ENCODE peak calls at places on chromosomes 11 and 22, in four cellular contexts. One of them, this sample, is unnamed.
A peak's percentile ranks its signal among the peaks of the same experiment; 100 is the strongest.

GRCh38 chr11:84437129-84438123 is 1151.3 kb upstream of the CCDC90B start:
- DNase-seq in GM12891: peak; percentile 5
- DNase-seq in K562: no peak
- DNase-seq in SK-N-SH: no peak
- DNase-seq in this sample: no peak

GRCh38 chr11:64804346-64805210 is 1.6 kb upstream of the MAP4K2 start:
- DNase-seq in K562: no peak
- DNase-seq in GM12891: no peak
- DNase-seq in SK-N-SH: no peak
- DNase-seq in this sample: no peak

GRCh38 chr11:64283092-64283491 is 1.4 kb downstream of the BAD start:
- DNase-seq in K562: no peak
- DNase-seq in SK-N-SH: no peak
- DNase-seq in GM12891: no peak
- DNase-seq in this sample: no peak

GRCh38 chr22:27962268-27963191 is 43.5 kb upstream of the PITPNB start:
- DNase-seq in SK-N-SH: no peak
- DNase-seq in K562: no peak
- DNase-seq in GM12891: no peak
- DNase-seq in this sample: no peak

GRCh38 chr22:47210686-47211085 is 448.2 kb downstream of the TBC1D22A start:
- DNase-seq in SK-N-SH: no peak
- DNase-seq in GM12891: no peak
- DNase-seq in K562: no peak
- DNase-seq in this sample: no peak

GRCh38 chr11:42770444-42771065 is 541.2 kb upstream of the API5 start:
- DNase-seq in K562: peak; percentile 11
- DNase-seq in GM12891: peak; percentile 20
- DNase-seq in SK-N-SH: peak; percentile 17
- DNase-seq in this sample: peak; percentile 4

GRCh38 chr11:103338621-103339484 is 229.6 kb downstream of the DYNC2H1 start:
- DNase-seq in K562: no peak
- DNase-seq in GM12891: no peak
- DNase-seq in SK-N-SH: no peak
- DNase-seq in this sample: no peak

GRCh38 chr11:33980896-33981295 is 70.6 kb upstream of the CAPRIN1 start:
- DNase-seq in K562: no peak
- DNase-seq in SK-N-SH: no peak
- DNase-seq in GM12891: no peak
- DNase-seq in this sample: no peak

GRCh38 chr11:21048626-21049025 is 379.2 kb downstream of the NELL1 start:
- DNase-seq in K562: no peak
- DNase-seq in GM12891: no peak
- DNase-seq in SK-N-SH: no peak
- DNase-seq in this sample: no peak

GRCh38 chr22:32764330-32765116 is 37.0 kb upstream of the TIMP3 start:
- DNase-seq in SK-N-SH: no peak
- DNase-seq in K562: no peak
- DNase-seq in GM12891: no peak
- DNase-seq in this sample: no peak

GRCh38 chr22:44097263-44098020 is 73.3 kb downstream of the PARVB start:
- DNase-seq in K562: no peak
- DNase-seq in GM12891: no peak
- DNase-seq in SK-N-SH: no peak
- DNase-seq in this sample: no peak

GRCh38 chr11:61718613-61719302 is 33.7 kb upstream of the MYRF start:
- DNase-seq in SK-N-SH: peak; percentile 96
- DNase-seq in GM12891: no peak
- DNase-seq in K562: peak; percentile 73
- DNase-seq in this sample: no peak

GRCh38 chr11:114124601-114125144 is 65.2 kb downstream of the ZBTB16 start:
- DNase-seq in GM12891: no peak
- DNase-seq in SK-N-SH: no peak
- DNase-seq in K562: no peak
- DNase-seq in this sample: no peak

GRCh38 chr11:129248618-129249017 is 56.5 kb upstream of the ARHGAP32 start:
- DNase-seq in K562: no peak
- DNase-seq in GM12891: no peak
- DNase-seq in SK-N-SH: no peak
- DNase-seq in this sample: no peak

GRCh38 chr22:45329536-45329936 is 19.8 kb downstream of the FAM118A start:
- DNase-seq in K562: no peak
- DNase-seq in GM12891: no peak
- DNase-seq in SK-N-SH: peak; percentile 94
- DNase-seq in this sample: no peak

GRCh38 chr22:43992331-43992821 is 31.7 kb upstream of the PARVB start:
- DNase-seq in GM12891: no peak
- DNase-seq in K562: no peak
- DNase-seq in SK-N-SH: peak; percentile 33
- DNase-seq in this sample: no peak

GRCh38 chr11:8289426-8290047 is 25.9 kb upstream of the LMO1 start:
- DNase-seq in K562: no peak
- DNase-seq in SK-N-SH: no peak
- DNase-seq in GM12891: no peak
- DNase-seq in this sample: no peak

GRCh38 chr22:21606775-21607174 is 23.0 kb downstream of the YDJC start:
- DNase-seq in K562: peak; percentile 66
- DNase-seq in GM12891: no peak
- DNase-seq in SK-N-SH: no peak
- DNase-seq in this sample: no peak

GRCh38 chr11:102293873-102294601 is 23.2 kb upstream of the BIRC3 start:
- DNase-seq in SK-N-SH: no peak
- DNase-seq in K562: no peak
- DNase-seq in GM12891: no peak
- DNase-seq in this sample: no peak

GRCh38 chr11:117316197-117316961 is at the start of gene BACE1:
- DNase-seq in GM12891: no peak
- DNase-seq in SK-N-SH: peak; percentile 96
- DNase-seq in K562: no peak
- DNase-seq in this sample: no peak

GRCh38 chr11:87035976-87036583 is 1.7 kb upstream of the TMEM135 start:
- DNase-seq in K562: peak; percentile 36
- DNase-seq in SK-N-SH: no peak
- DNase-seq in GM12891: no peak
- DNase-seq in this sample: no peak

GRCh38 chr22:24003887-24004286 is 1.4 kb downstream of the GSTT4 start:
- DNase-seq in GM12891: no peak
- DNase-seq in SK-N-SH: no peak
- DNase-seq in K562: no peak
- DNase-seq in this sample: no peak

GRCh38 chr11:96109265-96110030 is 185.5 kb upstream of the MTMR2 start:
- DNase-seq in SK-N-SH: no peak
- DNase-seq in GM12891: no peak
- DNase-seq in K562: no peak
- DNase-seq in this sample: no peak

GRCh38 chr22:47776329-47776728 is 1013.9 kb downstream of the TBC1D22A start:
- DNase-seq in K562: no peak
- DNase-seq in GM12891: no peak
- DNase-seq in SK-N-SH: no peak
- DNase-seq in this sample: no peak

GRCh38 chr11:121422675-121423074 is 29.4 kb upstream of the SORL1 start:
- DNase-seq in SK-N-SH: no peak
- DNase-seq in GM12891: no peak
- DNase-seq in K562: no peak
- DNase-seq in this sample: no peak

DNA sequence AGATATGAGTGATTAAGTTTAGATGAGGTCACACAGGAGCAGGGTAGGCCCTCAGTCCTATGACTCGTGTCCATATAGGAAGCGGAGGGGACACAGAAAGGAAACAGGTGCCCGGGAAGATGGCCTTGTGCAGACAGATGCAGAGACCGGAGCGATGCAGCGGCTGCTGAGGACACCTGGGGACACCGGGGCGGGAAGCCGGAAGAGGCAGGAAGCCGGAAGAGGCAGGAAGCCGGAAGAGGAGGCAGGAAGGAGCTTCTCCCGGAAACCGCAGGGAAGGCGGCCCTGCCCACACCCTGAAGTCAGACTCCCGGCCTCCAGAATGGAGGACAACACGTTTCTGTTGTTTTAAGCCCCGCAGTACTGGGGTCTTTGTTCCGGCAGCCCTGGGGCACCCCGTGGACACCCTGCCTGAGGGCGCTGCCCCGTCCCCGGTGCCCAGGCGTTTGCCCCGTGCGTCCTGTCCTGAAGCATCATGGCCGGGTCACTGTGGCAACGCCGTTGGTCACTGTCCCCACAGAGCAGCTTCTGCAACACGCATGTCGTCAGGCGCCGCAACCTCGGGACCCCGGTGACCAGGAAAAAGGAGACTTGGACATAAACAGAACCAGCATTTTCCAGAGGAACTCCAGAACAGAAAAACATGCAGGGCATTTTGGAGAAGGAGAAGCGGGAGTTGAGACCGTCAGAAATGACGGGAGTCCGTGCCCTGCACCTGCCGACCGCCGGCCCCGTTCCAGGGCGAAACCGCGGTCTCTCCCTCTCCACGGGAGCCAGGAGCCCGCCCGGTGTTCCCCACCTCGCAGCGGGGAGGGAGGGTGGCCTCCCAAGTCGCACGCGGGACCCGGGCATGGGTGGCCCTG is 103.4 kb downstream of the BRD1 start:
- DNase-seq in SK-N-SH: peak; percentile 21
- DNase-seq in GM12891: no peak
- DNase-seq in K562: peak; percentile 35
- DNase-seq in this sample: no peak
- TF ChIP-seq POLR2AphosphoS5 in SK-N-SH: no peak
- TF ChIP-seq POLR2AphosphoS5 in GM12891: no peak
- TF ChIP-seq POLR2AphosphoS5 in K562: no peak
- TF ChIP-seq POLR2AphosphoS5 in this sample: no peak

GRCh38 chr11:107017433-107018227 is 646 bp downstream of the GUCY1A2 start:
- DNase-seq in SK-N-SH: peak; percentile 80
- DNase-seq in K562: peak; percentile 22
- DNase-seq in GM12891: peak; percentile 41
- DNase-seq in this sample: peak; percentile 33
- TF ChIP-seq TAF1 in SK-N-SH: peak; percentile 33
- TF ChIP-seq TAF1 in K562: no peak
- TF ChIP-seq TAF1 in GM12891: no peak
- TF ChIP-seq TAF1 in this sample: no peak

DNA sequence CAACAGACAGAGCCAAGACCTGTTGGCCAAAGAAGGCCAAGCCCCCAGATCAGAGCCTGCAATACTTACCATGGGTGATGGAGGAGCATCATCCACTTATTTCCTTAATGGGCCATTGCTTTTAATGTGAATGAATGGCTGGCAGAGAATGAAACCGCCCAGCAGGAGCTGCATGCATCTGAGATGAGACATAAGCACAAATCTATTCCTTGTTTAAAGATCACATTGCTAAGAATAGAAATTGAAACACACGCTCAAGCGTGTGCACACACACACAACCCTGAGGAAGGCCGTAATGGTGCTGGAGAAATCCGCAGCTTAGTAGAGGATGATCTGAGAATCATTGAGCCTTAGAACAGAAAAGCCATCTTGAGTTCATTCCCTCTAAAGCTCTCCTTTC is 5.3 kb upstream of the RRAS2 start:
- DNase-seq in SK-N-SH: no peak
- DNase-seq in K562: no peak
- DNase-seq in GM12891: no peak
- DNase-seq in this sample: no peak
- TF ChIP-seq POLR2AphosphoS5 in SK-N-SH: no peak
- TF ChIP-seq POLR2AphosphoS5 in K562: no peak
- TF ChIP-seq POLR2AphosphoS5 in GM12891: no peak
- TF ChIP-seq POLR2AphosphoS5 in this sample: no peak

DNA sequence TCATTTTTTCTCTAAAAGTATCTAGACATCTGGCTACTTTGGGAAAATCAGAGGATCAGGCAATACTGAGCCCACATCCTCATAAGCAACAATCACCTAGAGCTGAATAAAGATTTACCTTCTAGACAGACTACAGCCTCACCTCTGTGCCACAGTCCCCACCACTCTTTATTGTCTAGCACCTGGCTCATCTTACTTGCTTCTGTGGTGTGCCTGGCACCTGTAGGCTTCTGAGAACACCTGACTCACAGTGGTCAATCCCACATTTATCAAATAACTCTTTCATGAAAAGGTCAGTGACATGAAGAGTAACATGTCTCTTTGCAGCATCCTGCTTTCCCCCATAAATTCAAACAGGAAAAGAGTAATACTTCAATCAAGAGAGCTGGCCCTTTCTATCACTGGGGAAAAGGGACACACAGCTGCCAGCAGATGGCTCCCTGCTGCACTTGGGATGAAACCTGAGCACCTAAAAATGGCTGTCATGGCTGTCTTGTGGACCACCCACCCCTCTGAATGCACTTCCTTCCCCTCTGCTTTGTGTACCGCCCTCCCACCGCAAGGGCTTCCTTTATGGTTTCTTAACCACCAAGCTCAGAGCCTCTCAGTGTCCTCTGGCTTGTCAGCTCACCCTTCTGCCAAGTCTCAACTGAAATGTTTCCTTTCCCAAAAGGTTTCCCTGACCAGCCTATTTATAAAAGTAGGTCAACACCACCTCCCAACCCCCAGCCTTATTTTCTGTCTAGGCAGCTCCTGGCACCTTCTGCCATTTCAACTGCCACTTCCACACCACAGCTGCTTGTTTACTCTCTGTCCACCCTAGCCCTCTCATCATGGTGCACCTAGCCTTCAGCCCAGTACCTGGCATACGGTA is 9.3 kb downstream of the TFIP11 start:
- DNase-seq in GM12891: peak; percentile 48
- DNase-seq in K562: no peak
- DNase-seq in SK-N-SH: peak; percentile 59
- DNase-seq in this sample: peak; percentile 31
- TF ChIP-seq TAF1 in GM12891: no peak
- TF ChIP-seq TAF1 in K562: no peak
- TF ChIP-seq TAF1 in SK-N-SH: no peak
- TF ChIP-seq TAF1 in this sample: no peak

GRCh38 chr22:39254789-39255298 is 10.1 kb upstream of the PDGFB start:
- DNase-seq in GM12891: peak; percentile 83
- DNase-seq in K562: no peak
- DNase-seq in SK-N-SH: no peak
- DNase-seq in this sample: peak; percentile 90

GRCh38 chr22:39252461-39253391 is 7.9 kb upstream of the PDGFB start:
- DNase-seq in GM12891: no peak
- DNase-seq in SK-N-SH: no peak
- DNase-seq in K562: no peak
- DNase-seq in this sample: no peak

GRCh38 chr22:39254122-39254521 is 9.3 kb upstream of the PDGFB start:
- DNase-seq in GM12891: no peak
- DNase-seq in SK-N-SH: peak; percentile 73
- DNase-seq in K562: no peak
- DNase-seq in this sample: no peak

GRCh38 chr22:39251762-39252460 is 7.1 kb upstream of the PDGFB start:
- DNase-seq in GM12891: no peak
- DNase-seq in K562: no peak
- DNase-seq in SK-N-SH: no peak
- DNase-seq in this sample: no peak

GRCh38 chr22:39253427-39254070 is 8.8 kb upstream of the PDGFB start:
- DNase-seq in GM12891: no peak
- DNase-seq in SK-N-SH: no peak
- DNase-seq in K562: peak; percentile 64
- DNase-seq in this sample: no peak
- TF ChIP-seq POLR2AphosphoS5 in GM12891: no peak
- TF ChIP-seq POLR2AphosphoS5 in SK-N-SH: no peak
- TF ChIP-seq POLR2AphosphoS5 in K562: no peak
- TF ChIP-seq POLR2AphosphoS5 in this sample: no peak

This sample was measured in GM12892.